ENCODE peak calls at places on chromosome 9, in four cellular contexts. B is HepG2, U is GM12878, I is K562. O is an unnamed sample.

GRCh38 chr9:135155396-135155795 is 67.9 kb downstream of the OLFM1 start:
- DNase-seq in U (no peak), B (no peak), I (no peak), O (no peak)

GRCh38 chr9:97579914-97580313 is 53.3 kb downstream of the TSTD2 start:
- DNase-seq in B (no peak), I (no peak), U (no peak), O (no peak)

GRCh38 chr9:2676466-2676865 is 40.8 kb upstream of the KCNV2 start:
- DNase-seq in B (peak), U (no peak), I (no peak), O (no peak)

GRCh38 chr9:120625222-120625621 is 45.3 kb upstream of the CDK5RAP2 start:
- DNase-seq in I (no peak), U (no peak), B (no peak), O (no peak)

GRCh38 chr9:90857103-90857502 is 55.5 kb downstream of the SYK start:
- DNase-seq in I (no peak), B (no peak), U (no peak), O (no peak)

GRCh38 chr9:131873891-131874440 is 134.1 kb upstream of the RAPGEF1 start:
- DNase-seq in B (no peak), U (no peak), I (no peak), O (no peak)

GRCh38 chr9:109315889-109316640 is 4.8 kb downstream of the EPB41L4B start:
- DNase-seq in I (no peak), U (no peak), B (peak), O (no peak)

GRCh38 chr9:82680179-82680935 is 382.6 kb downstream of the RASEF start:
- DNase-seq in B (no peak), I (no peak), U (no peak), O (peak)

GRCh38 chr9:117672397-117672796 is 31.8 kb upstream of the TLR4 start:
- DNase-seq in B (peak), U (no peak), I (no peak), O (no peak)

GRCh38 chr9:98260635-98261034 is 5.2 kb upstream of the TBC1D2 start:
- DNase-seq in U (no peak), I (peak), B (no peak), O (no peak)

GRCh38 chr9:89427621-89428221 is 70.2 kb downstream of the SEMA4D start:
- DNase-seq in U (no peak), B (no peak), I (no peak), O (no peak)

GRCh38 chr9:108156270-108156998 is 666.9 kb upstream of the KLF4 start:
- DNase-seq in U (no peak), B (no peak), I (peak), O (no peak)

GRCh38 chr9:105886136-105886535 is 191.8 kb downstream of the TMEM38B start:
- DNase-seq in U (no peak), B (no peak), I (no peak), O (no peak)

GRCh38 chr9:21836437-21837161 is 34.2 kb downstream of the MTAP start:
- DNase-seq in I (no peak), U (no peak), B (peak), O (no peak)

GRCh38 chr9:134066923-134067851 is 639 bp downstream of the BRD3 start:
- DNase-seq in U (no peak), B (no peak), I (peak), O (peak)

GRCh38 chr9:16640649-16641048 is 229.8 kb downstream of the BNC2 start:
- DNase-seq in B (no peak), U (no peak), I (no peak), O (no peak)

GRCh38 chr9:74935008-74935407 is 17.7 kb downstream of the C9orf40 start:
- DNase-seq in I (no peak), U (no peak), B (no peak), O (peak)

GRCh38 chr9:3337515-3337914 is 188.3 kb downstream of the RFX3 start:
- DNase-seq in B (no peak), I (peak), U (no peak), O (peak)

GRCh38 chr9:110578575-110578895 is 1.0 kb downstream of the SVEP1 start:
- DNase-seq in I (no peak), B (no peak), U (no peak), O (no peak)

GRCh38 chr9:97658707-97659106 is 25.1 kb downstream of the NCBP1 start:
- DNase-seq in U (no peak), I (no peak), B (no peak), O (no peak)

GRCh38 chr9:78542491-78543175 is 245.7 kb downstream of the PSAT1 start:
- DNase-seq in I (no peak), U (no peak), B (no peak), O (no peak)

GRCh38 chr9:109912726-109913460 is 132.9 kb downstream of the PALM2AKAP2 start:
- DNase-seq in I (no peak), B (no peak), U (no peak), O (no peak)

GRCh38 chr9:92406506-92406905 is 2.1 kb upstream of the OGN start:
- DNase-seq in I (peak), U (peak), B (no peak), O (no peak)

GRCh38 chr9:82606761-82607382 is 456.1 kb downstream of the RASEF start:
- DNase-seq in B (peak), U (peak), I (peak), O (peak)

GRCh38 chr9:93456504-93456903 is 3.1 kb upstream of the FAM120AOS start:
- DNase-seq in B (no peak), U (no peak), I (peak), O (no peak)

DNA sequence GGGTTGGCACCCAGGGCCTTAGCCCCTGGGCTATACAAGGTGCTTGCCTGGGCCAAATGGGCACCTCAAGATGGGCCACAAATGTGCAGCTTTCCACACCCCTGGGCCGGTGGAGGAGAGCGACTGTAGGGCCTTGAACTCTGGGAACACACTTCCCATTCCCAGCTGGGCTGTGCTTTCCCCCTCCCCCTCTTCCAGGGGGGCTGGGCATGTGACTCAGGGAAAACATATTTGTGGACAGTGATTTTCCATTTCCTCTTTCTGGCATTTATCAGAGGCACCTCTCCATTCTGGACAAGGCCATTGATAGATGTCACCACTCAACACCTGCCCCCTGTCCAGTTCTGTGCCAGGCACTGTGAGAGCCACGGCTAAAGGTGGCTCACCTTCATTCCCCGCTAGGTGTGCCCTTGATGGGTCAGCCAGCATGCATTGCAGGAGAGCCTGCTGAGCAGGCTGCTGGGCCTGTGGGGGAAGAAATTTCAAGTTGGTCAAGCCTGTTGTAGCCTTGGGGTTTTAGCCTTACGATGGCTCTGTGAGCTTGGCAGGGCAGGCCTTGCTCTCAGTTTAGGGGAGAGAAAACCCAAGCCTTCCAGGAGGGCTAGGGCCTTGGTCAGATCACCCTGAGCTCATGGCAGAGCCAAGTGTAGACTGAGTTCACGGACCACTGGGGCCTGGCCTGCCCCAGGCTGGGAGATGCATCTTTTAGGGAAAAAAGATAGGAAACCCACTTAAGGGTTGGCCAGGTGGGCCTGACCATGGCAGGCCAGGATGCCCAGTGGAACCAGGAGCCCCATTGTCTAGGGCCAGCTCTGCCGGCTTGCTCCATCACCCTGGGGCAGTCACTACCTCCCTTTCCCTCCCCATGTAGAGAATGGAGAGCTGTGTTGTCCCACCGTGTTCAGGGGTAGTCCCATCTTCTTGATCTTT is 113.9 kb downstream of the DAB2IP start:
- DNase-seq in B (peak), U (no peak), I (no peak), O (peak)
- TF ChIP-seq POLR2AphosphoS5 in B (peak), U (no peak), I (no peak), O (peak)

DNA sequence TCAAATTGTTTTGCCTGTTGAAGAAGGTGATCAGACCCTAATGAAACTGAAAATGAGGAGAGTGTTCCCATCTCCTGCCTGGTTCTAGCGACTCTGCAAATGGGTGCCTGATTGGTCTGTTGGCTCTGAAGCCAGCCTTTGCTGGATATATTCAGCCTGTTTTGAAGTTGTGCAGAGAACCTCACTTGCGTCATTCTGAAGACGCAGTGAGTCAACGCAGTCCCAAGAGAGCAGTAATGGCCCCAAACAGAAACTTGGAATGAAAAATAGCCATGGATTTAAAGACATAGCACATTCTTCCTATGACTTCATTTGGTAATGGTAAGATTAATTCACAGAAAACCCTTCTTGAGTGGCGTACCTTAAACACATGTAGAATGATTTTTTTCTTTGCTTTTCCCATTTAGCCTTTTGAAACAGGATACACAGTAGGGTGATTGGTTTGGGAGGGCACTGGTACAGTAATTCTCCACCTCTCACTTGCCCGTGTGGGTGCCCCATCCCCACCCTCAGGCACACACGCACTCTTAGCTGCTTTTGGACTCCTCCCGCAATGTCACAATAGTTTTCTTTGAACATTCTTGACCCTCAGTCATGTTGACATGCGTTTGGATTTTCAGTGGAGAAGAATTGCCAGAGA is 54.1 kb upstream of the ABL1 start:
- DNase-seq in U (no peak), B (no peak), I (peak), O (no peak)
- TF ChIP-seq EP300 in U (no peak), B (no peak), I (no peak), O (peak)

GRCh38 chr9:76451234-76451633 is 7.7 kb upstream of the GCNT1 start:
- DNase-seq in U (no peak), B (no peak), I (no peak), O (no peak)
- TF ChIP-seq SMC3 in U (no peak), B (no peak), I (no peak), O (no peak)

GRCh38 chr9:83992407-83992806 is 11.8 kb downstream of the RMI1 start:
- DNase-seq in U (no peak), I (peak), B (peak), O (no peak)

GRCh38 chr9:83988411-83988810 is 7.8 kb downstream of the RMI1 start:
- DNase-seq in U (no peak), I (no peak), B (no peak), O (no peak)

GRCh38 chr9:83991355-83991754 is 10.8 kb downstream of the RMI1 start:
- DNase-seq in U (no peak), B (no peak), I (no peak), O (no peak)

GRCh38 chr9:83996126-83996525 is 15.5 kb downstream of the RMI1 start:
- DNase-seq in U (no peak), I (peak), B (no peak), O (no peak)

GRCh38 chr9:83992901-83993300 is 12.3 kb downstream of the RMI1 start:
- DNase-seq in I (no peak), B (no peak), U (no peak), O (no peak)
- TF ChIP-seq POLR2AphosphoS5 in I (no peak), B (no peak), U (no peak), O (no peak)

DNA sequence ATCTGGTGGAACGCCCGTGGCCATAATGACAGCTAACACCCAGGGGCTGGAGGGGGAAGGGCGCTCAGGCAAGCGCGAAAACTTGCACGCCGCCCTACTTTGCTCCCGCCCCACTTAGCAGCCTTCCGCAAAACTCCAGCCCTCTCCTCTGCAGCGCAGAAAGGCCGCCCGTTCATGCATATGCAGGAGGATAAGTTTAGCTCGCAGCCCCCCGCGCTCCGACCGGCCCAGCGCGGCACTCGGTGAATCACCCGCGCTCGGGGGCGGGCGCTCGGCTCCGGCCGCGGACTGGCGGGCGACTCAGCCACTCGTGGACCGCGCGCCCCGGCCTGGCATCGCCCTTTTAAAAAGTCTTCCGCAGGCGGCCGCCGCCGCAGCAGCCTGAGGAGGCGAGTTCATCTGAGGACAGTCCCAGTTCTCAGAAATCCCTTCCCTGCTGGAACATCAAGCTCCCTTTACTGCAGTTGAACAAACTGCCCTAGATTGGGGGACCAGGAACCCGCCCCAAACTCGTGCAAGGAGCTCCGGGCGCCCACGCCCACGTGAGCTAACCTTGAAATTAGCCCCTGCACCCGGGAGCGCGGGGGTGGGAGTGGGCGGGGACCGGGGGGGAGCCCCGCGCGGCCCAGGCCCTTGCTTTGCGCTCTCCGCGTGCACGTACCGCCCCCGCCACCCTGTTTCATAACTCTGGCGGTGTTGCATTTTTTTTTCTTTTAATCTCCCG is 4.5 kb upstream of the KLF9 start:
- DNase-seq in I (peak), U (peak), B (peak), O (peak)
- TF ChIP-seq EP300 in I (peak), U (no peak), B (peak), O (peak)

GRCh38 chr9:104817437-104817836 is 53.5 kb downstream of the NIPSNAP3B start:
- DNase-seq in B (no peak), U (no peak), I (no peak), O (no peak)

GRCh38 chr9:104815851-104816565 is 52.1 kb downstream of the NIPSNAP3B start:
- DNase-seq in I (no peak), B (no peak), U (no peak), O (no peak)

GRCh38 chr9:104820336-104820735 is 56.4 kb downstream of the NIPSNAP3B start:
- DNase-seq in U (no peak), I (peak), B (no peak), O (no peak)

DNA sequence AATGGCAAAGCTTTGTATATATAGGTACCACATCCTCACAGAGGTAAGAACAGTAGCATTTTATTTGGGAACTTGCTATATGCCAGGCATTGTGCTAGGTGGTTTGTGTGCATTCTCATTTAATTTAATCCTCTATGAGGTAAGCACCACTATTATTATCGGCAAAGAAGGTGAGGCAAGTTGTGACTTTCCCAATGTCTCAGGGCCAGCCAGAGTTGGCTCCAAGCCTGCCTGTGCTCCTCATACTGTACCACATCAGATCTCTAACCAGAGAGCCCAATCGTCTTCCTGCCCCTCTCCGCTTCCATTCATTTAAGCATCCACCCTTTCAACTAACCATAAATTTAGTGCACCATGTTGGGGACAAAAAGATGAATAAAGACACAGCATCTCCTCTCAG is 55.1 kb downstream of the NIPSNAP3B start:
- DNase-seq in U (no peak), B (no peak), I (no peak), O (no peak)
- TF ChIP-seq SMC3 in U (no peak), B (no peak), I (no peak), O (no peak)

O was measured in SK-N-SH.